ENCODE peak calls at places on chromosomes 12 and 14, in ten cellular contexts. W, J, R, S, T, Y, P, N, L and M are unnamed samples. For H3K27me3, the result is how much of the 10 kb centered on the place peaks cover.

GRCh38 chr12:93198086-93198485 is 179.6 kb upstream of the NUDT4 start:
- DNase-seq in W (peak), J (peak), R (no peak), S (no peak), T (peak), Y (no peak), P (no peak), N (peak), L (no peak), M (no peak)

GRCh38 chr14:52355016-52355430 is 40.9 kb downstream of the PTGER2 start:
- DNase-seq in W (peak), J (peak), R (no peak), S (no peak), T (no peak), Y (peak), P (no peak), N (no peak), L (no peak), M (no peak)

GRCh38 chr12:124684971-124685688 is 117.7 kb upstream of the NCOR2 start:
- DNase-seq in W (peak), J (no peak), R (no peak), S (no peak), T (no peak), Y (no peak), P (no peak), N (no peak), L (no peak), M (peak)

GRCh38 chr12:12469386-12469785 is 93.3 kb downstream of the DUSP16 start:
- DNase-seq in W (no peak), J (no peak), R (no peak), S (no peak), T (no peak), Y (no peak), P (no peak), N (no peak), L (no peak), M (no peak)

GRCh38 chr14:48304729-48305128 is 629.3 kb upstream of the MDGA2 start:
- DNase-seq in W (no peak), J (no peak), R (no peak), S (no peak), T (no peak), Y (no peak), P (no peak), N (no peak), L (no peak), M (no peak)

GRCh38 chr12:20805921-20806320 is 4.6 kb upstream of the SLCO1B3 start:
- DNase-seq in W (no peak), J (no peak), R (no peak), S (no peak), T (no peak), Y (no peak), P (no peak), N (no peak), L (no peak), M (no peak)

GRCh38 chr12:77572371-77572770 is 258.3 kb upstream of the NAV3 start:
- DNase-seq in W (no peak), J (no peak), R (no peak), S (no peak), T (no peak), Y (no peak), P (no peak), N (no peak), L (no peak), M (no peak)

GRCh38 chr14:61470261-61470953 is 149.0 kb downstream of the PRKCH start:
- DNase-seq in W (peak), J (no peak), R (peak), S (no peak), T (no peak), Y (peak), P (peak), N (no peak), L (no peak), M (no peak)

GRCh38 chr12:8038659-8039114 is 6.2 kb downstream of the FOXJ2 start:
- DNase-seq in W (peak), J (no peak), R (peak), S (no peak), T (no peak), Y (peak), P (peak), N (peak), L (no peak), M (peak)

GRCh38 chr14:89855961-89856360 is 98.6 kb downstream of the EFCAB11 start:
- DNase-seq in W (peak), J (no peak), R (no peak), S (no peak), T (no peak), Y (peak), P (no peak), N (no peak), L (no peak), M (no peak)

GRCh38 chr14:61528591-61529021 is 166.7 kb upstream of the HIF1A start:
- DNase-seq in W (peak), J (no peak), R (no peak), S (no peak), T (no peak), Y (peak), P (no peak), N (no peak), L (no peak), M (no peak)

DNA sequence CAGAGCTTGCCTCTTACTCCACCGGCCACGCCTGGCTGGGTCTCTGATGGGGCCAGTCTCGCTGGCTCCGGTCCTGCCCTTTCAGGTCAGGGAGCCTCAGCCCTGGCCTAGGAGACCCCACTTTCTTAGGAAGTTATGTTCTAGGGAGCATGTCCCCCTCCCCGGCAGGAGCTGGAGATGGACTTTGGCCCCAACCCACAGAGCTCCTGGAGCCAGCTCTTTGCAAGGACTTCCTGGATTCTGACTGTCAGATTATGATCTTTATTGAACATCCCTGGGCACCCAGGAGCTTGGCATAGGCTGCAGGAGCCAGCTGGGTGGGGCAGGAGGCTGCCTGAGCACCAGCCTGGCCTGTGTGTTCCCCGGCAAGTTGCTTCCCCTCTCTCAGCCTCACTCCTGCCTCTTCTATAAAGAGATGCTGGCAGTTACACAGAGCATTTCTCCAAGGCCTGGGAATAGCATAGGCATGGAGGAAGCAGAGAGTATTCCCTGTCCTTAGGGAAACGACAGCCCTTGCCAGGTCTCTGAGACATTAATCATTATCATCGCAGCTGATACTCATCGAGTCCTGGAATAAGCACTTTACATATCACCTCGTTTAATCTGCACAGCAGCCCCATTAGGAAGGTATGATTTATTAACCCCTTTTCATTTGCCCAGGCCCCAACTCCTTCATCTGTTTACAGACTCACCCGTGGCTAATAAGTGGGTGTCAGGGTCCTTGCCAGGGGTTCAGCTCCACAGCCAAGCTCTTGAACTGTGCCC is 3.4 kb downstream of the DEGS2 start:
- DNase-seq in W (no peak), J (no peak), R (no peak), S (no peak), T (no peak), Y (no peak), P (no peak), N (no peak), L (no peak), M (no peak)
- H3K27me3 ChIP-seq in W (under half), J (under half), R (under half), S (under half), T (under half), Y (under half), P (under half), N (under half), L (under half), M (under half)

GRCh38 chr14:36365766-36366165 is 45.3 kb upstream of the MBIP start:
- DNase-seq in W (no peak), J (no peak), R (no peak), S (no peak), T (no peak), Y (no peak), P (no peak), N (no peak), L (no peak), M (no peak)
- H3K27me3 ChIP-seq in W (under half), J (under half), R (under half), S (under half), T (under half), Y (under half), P (under half), N (under half), L (under half), M (under half)

DNA sequence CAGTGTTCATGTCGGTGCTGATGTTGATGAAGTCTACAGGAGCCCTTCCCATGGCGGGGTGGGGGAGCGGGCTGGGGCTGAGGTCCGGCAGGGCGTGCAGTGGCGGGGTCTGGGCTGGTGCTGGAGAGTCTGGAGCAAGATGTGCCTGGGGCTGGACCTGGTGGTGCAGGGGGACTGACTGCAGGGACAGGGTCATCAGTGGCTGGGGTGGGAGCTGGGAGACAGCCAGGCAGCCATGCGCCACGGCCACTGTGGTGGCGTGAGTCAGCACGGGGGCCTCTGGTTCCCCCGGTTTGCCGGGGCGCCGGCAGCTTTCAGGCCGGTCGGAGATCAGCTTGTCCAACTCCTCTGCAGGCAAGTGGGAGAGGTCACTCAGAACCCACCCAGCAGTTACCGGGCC is 27.6 kb downstream of the FOXN4 start:
- DNase-seq in W (no peak), J (no peak), R (no peak), S (no peak), T (no peak), Y (no peak), P (no peak), N (peak), L (no peak), M (no peak)
- H3K27me3 ChIP-seq in W (under half), J (under half), R (under half), S (under half), T (under half), Y (under half), P (under half), N (under half), L (under half), M (under half)

GRCh38 chr14:95064734-95065133 is 92.6 kb downstream of the DICER1 start:
- DNase-seq in W (no peak), J (no peak), R (no peak), S (no peak), T (no peak), Y (no peak), P (no peak), N (no peak), L (no peak), M (no peak)

GRCh38 chr14:95068091-95068490 is 89.2 kb downstream of the DICER1 start:
- DNase-seq in W (no peak), J (no peak), R (no peak), S (no peak), T (no peak), Y (no peak), P (no peak), N (no peak), L (no peak), M (no peak)

GRCh38 chr14:95067526-95067925 is 89.8 kb downstream of the DICER1 start:
- DNase-seq in W (no peak), J (no peak), R (no peak), S (no peak), T (no peak), Y (no peak), P (no peak), N (no peak), L (no peak), M (no peak)

GRCh38 chr14:95065411-95065810 is 91.9 kb downstream of the DICER1 start:
- DNase-seq in W (no peak), J (no peak), R (no peak), S (no peak), T (no peak), Y (no peak), P (no peak), N (no peak), L (no peak), M (no peak)

DNA sequence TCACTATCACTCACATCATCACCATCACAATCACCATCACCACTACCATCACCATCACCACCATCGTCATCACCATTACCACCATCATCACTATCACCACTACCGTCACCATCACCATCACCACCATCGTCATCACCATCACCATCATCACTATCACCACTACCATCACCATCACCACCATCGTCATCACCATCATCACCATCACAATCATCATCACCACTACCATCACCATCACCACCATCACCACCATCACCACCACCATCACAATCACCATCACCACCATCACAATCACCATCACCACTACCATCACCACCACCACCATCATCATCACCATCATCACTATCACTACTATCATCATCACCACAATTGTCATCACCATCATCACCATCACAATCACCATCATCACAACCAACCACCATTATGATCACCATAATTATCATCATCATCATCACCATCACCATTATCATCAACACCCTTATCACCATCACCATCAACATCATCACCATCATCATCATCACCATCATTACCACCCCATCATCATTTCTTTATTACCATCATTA is 90.8 kb downstream of the DICER1 start:
- DNase-seq in W (no peak), J (no peak), R (no peak), S (no peak), T (no peak), Y (no peak), P (no peak), N (no peak), L (no peak), M (no peak)
- H3K27me3 ChIP-seq in W (under half), J (under half), R (under half), S (under half), T (under half), Y (under half), P (under half), N (under half), L (under half), M (under half)